ENCODE peak calls at places on chromosomes 13 and 19, in six cellular contexts. One of them, this sample, is unnamed.

GRCh38 chr19:5804516-5805464 is at the start of gene NRTN:
- DNase-seq in ureter: no peak
- DNase-seq in effector CD4-positive, alpha-beta T cell: peak; percentile 35
- DNase-seq in amniotic stem cell: no peak
- DNase-seq in activated naive CD8-positive, alpha-beta T cell treated with anti-CD3 and anti-CD28 coated beads, Interleukin-2, amount 50 U/mL, for 24 hours: peak; percentile 47
- DNase-seq in left colon: peak; percentile 59
- DNase-seq in this sample: no peak

GRCh38 chr19:10419200-10419645 is 1.1 kb upstream of the PDE4A start:
- DNase-seq in effector CD4-positive, alpha-beta T cell: no peak
- DNase-seq in left colon: no peak
- DNase-seq in ureter: no peak
- DNase-seq in activated naive CD8-positive, alpha-beta T cell treated with anti-CD3 and anti-CD28 coated beads, Interleukin-2, amount 50 U/mL, for 24 hours: peak; percentile 65
- DNase-seq in amniotic stem cell: no peak
- DNase-seq in this sample: no peak

GRCh38 chr13:110246530-110246929 is 60.4 kb downstream of the COL4A1 start:
- DNase-seq in effector CD4-positive, alpha-beta T cell: no peak
- DNase-seq in activated naive CD8-positive, alpha-beta T cell treated with anti-CD3 and anti-CD28 coated beads, Interleukin-2, amount 50 U/mL, for 24 hours: no peak
- DNase-seq in ureter: no peak
- DNase-seq in left colon: no peak
- DNase-seq in amniotic stem cell: no peak
- DNase-seq in this sample: no peak

GRCh38 chr19:44587863-44588752 is 25.3 kb upstream of the IGSF23 start:
- DNase-seq in amniotic stem cell: peak; percentile 94
- DNase-seq in effector CD4-positive, alpha-beta T cell: no peak
- DNase-seq in left colon: no peak
- DNase-seq in ureter: no peak
- DNase-seq in activated naive CD8-positive, alpha-beta T cell treated with anti-CD3 and anti-CD28 coated beads, Interleukin-2, amount 50 U/mL, for 24 hours: peak; percentile 14
- DNase-seq in this sample: no peak

GRCh38 chr19:28312269-28312668 is 900.7 kb downstream of the UQCRFS1 start:
- DNase-seq in effector CD4-positive, alpha-beta T cell: no peak
- DNase-seq in amniotic stem cell: no peak
- DNase-seq in ureter: no peak
- DNase-seq in left colon: no peak
- DNase-seq in activated naive CD8-positive, alpha-beta T cell treated with anti-CD3 and anti-CD28 coated beads, Interleukin-2, amount 50 U/mL, for 24 hours: no peak
- DNase-seq in this sample: no peak

GRCh38 chr13:51834581-51835158 is 10.3 kb downstream of the TMEM272 start:
- DNase-seq in activated naive CD8-positive, alpha-beta T cell treated with anti-CD3 and anti-CD28 coated beads, Interleukin-2, amount 50 U/mL, for 24 hours: no peak
- DNase-seq in left colon: no peak
- DNase-seq in amniotic stem cell: no peak
- DNase-seq in effector CD4-positive, alpha-beta T cell: no peak
- DNase-seq in ureter: no peak
- DNase-seq in this sample: no peak

GRCh38 chr19:17213334-17213733 is 1.8 kb upstream of the USE1 start:
- DNase-seq in amniotic stem cell: no peak
- DNase-seq in activated naive CD8-positive, alpha-beta T cell treated with anti-CD3 and anti-CD28 coated beads, Interleukin-2, amount 50 U/mL, for 24 hours: no peak
- DNase-seq in ureter: no peak
- DNase-seq in left colon: no peak
- DNase-seq in effector CD4-positive, alpha-beta T cell: no peak
- DNase-seq in this sample: no peak

GRCh38 chr13:89465366-89465765 is 1794.2 kb downstream of the SLITRK5 start:
- DNase-seq in left colon: no peak
- DNase-seq in effector CD4-positive, alpha-beta T cell: no peak
- DNase-seq in activated naive CD8-positive, alpha-beta T cell treated with anti-CD3 and anti-CD28 coated beads, Interleukin-2, amount 50 U/mL, for 24 hours: no peak
- DNase-seq in ureter: no peak
- DNase-seq in amniotic stem cell: no peak
- DNase-seq in this sample: no peak

GRCh38 chr19:49142866-49143335 is 12.3 kb downstream of the HRC start:
- DNase-seq in ureter: peak; percentile 88
- DNase-seq in left colon: peak; percentile 90
- DNase-seq in amniotic stem cell: peak; percentile 78
- DNase-seq in effector CD4-positive, alpha-beta T cell: peak; percentile 33
- DNase-seq in activated naive CD8-positive, alpha-beta T cell treated with anti-CD3 and anti-CD28 coated beads, Interleukin-2, amount 50 U/mL, for 24 hours: peak; percentile 78
- DNase-seq in this sample: peak; percentile 92

GRCh38 chr13:99991013-99991805 is 9.6 kb downstream of the ZIC2 start:
- DNase-seq in left colon: no peak
- DNase-seq in ureter: no peak
- DNase-seq in amniotic stem cell: no peak
- DNase-seq in effector CD4-positive, alpha-beta T cell: no peak
- DNase-seq in activated naive CD8-positive, alpha-beta T cell treated with anti-CD3 and anti-CD28 coated beads, Interleukin-2, amount 50 U/mL, for 24 hours: no peak
- DNase-seq in this sample: no peak

GRCh38 chr13:67390462-67391093 is 160.4 kb upstream of the PCDH9 start:
- DNase-seq in ureter: no peak
- DNase-seq in activated naive CD8-positive, alpha-beta T cell treated with anti-CD3 and anti-CD28 coated beads, Interleukin-2, amount 50 U/mL, for 24 hours: no peak
- DNase-seq in effector CD4-positive, alpha-beta T cell: no peak
- DNase-seq in amniotic stem cell: no peak
- DNase-seq in left colon: no peak
- DNase-seq in this sample: no peak

GRCh38 chr19:17379221-17379631 is 2.1 kb upstream of the PLVAP start:
- DNase-seq in amniotic stem cell: no peak
- DNase-seq in activated naive CD8-positive, alpha-beta T cell treated with anti-CD3 and anti-CD28 coated beads, Interleukin-2, amount 50 U/mL, for 24 hours: no peak
- DNase-seq in effector CD4-positive, alpha-beta T cell: no peak
- DNase-seq in left colon: no peak
- DNase-seq in ureter: no peak
- DNase-seq in this sample: no peak

GRCh38 chr13:70985371-70985770 is 877.1 kb upstream of the KLHL1 start:
- DNase-seq in amniotic stem cell: no peak
- DNase-seq in effector CD4-positive, alpha-beta T cell: no peak
- DNase-seq in activated naive CD8-positive, alpha-beta T cell treated with anti-CD3 and anti-CD28 coated beads, Interleukin-2, amount 50 U/mL, for 24 hours: no peak
- DNase-seq in ureter: no peak
- DNase-seq in left colon: no peak
- DNase-seq in this sample: no peak

GRCh38 chr13:42392706-42393572 is 121.0 kb downstream of the AKAP11 start:
- DNase-seq in effector CD4-positive, alpha-beta T cell: no peak
- DNase-seq in ureter: no peak
- DNase-seq in activated naive CD8-positive, alpha-beta T cell treated with anti-CD3 and anti-CD28 coated beads, Interleukin-2, amount 50 U/mL, for 24 hours: no peak
- DNase-seq in amniotic stem cell: no peak
- DNase-seq in left colon: no peak
- DNase-seq in this sample: no peak

GRCh38 chr13:94308808-94309207 is 170.7 kb downstream of the DCT start:
- DNase-seq in activated naive CD8-positive, alpha-beta T cell treated with anti-CD3 and anti-CD28 coated beads, Interleukin-2, amount 50 U/mL, for 24 hours: no peak
- DNase-seq in amniotic stem cell: no peak
- DNase-seq in effector CD4-positive, alpha-beta T cell: no peak
- DNase-seq in left colon: no peak
- DNase-seq in ureter: no peak
- DNase-seq in this sample: no peak

GRCh38 chr13:37208052-37208451 is 102.6 kb upstream of the CSNK1A1L start:
- DNase-seq in effector CD4-positive, alpha-beta T cell: no peak
- DNase-seq in amniotic stem cell: no peak
- DNase-seq in ureter: no peak
- DNase-seq in activated naive CD8-positive, alpha-beta T cell treated with anti-CD3 and anti-CD28 coated beads, Interleukin-2, amount 50 U/mL, for 24 hours: no peak
- DNase-seq in left colon: no peak
- DNase-seq in this sample: no peak

GRCh38 chr19:35110974-35111373 is 4.6 kb upstream of the FXYD3 start:
- DNase-seq in ureter: no peak
- DNase-seq in activated naive CD8-positive, alpha-beta T cell treated with anti-CD3 and anti-CD28 coated beads, Interleukin-2, amount 50 U/mL, for 24 hours: no peak
- DNase-seq in left colon: no peak
- DNase-seq in effector CD4-positive, alpha-beta T cell: no peak
- DNase-seq in amniotic stem cell: no peak
- DNase-seq in this sample: no peak

GRCh38 chr19:49361438-49362047 is 673 bp downstream of the TEAD2 start:
- DNase-seq in effector CD4-positive, alpha-beta T cell: no peak
- DNase-seq in left colon: peak; percentile 80
- DNase-seq in amniotic stem cell: peak; percentile 42
- DNase-seq in activated naive CD8-positive, alpha-beta T cell treated with anti-CD3 and anti-CD28 coated beads, Interleukin-2, amount 50 U/mL, for 24 hours: peak; percentile 25
- DNase-seq in ureter: peak; percentile 86
- DNase-seq in this sample: peak; percentile 87

GRCh38 chr13:88068975-88069374 is 397.8 kb downstream of the SLITRK5 start:
- DNase-seq in ureter: no peak
- DNase-seq in activated naive CD8-positive, alpha-beta T cell treated with anti-CD3 and anti-CD28 coated beads, Interleukin-2, amount 50 U/mL, for 24 hours: no peak
- DNase-seq in amniotic stem cell: no peak
- DNase-seq in left colon: peak; percentile 16
- DNase-seq in effector CD4-positive, alpha-beta T cell: no peak
- DNase-seq in this sample: no peak

GRCh38 chr13:45584816-45585215 is 30.7 kb downstream of the ERICH6B start:
- DNase-seq in amniotic stem cell: no peak
- DNase-seq in left colon: no peak
- DNase-seq in ureter: no peak
- DNase-seq in effector CD4-positive, alpha-beta T cell: no peak
- DNase-seq in activated naive CD8-positive, alpha-beta T cell treated with anti-CD3 and anti-CD28 coated beads, Interleukin-2, amount 50 U/mL, for 24 hours: no peak
- DNase-seq in this sample: no peak

GRCh38 chr19:41705393-41706174 is 2.8 kb upstream of the CEACAM5 start:
- DNase-seq in ureter: no peak
- DNase-seq in effector CD4-positive, alpha-beta T cell: peak; percentile 14
- DNase-seq in left colon: peak; percentile 73
- DNase-seq in amniotic stem cell: no peak
- DNase-seq in activated naive CD8-positive, alpha-beta T cell treated with anti-CD3 and anti-CD28 coated beads, Interleukin-2, amount 50 U/mL, for 24 hours: peak; percentile 47
- DNase-seq in this sample: no peak

This sample was measured in left lung.